ENCODE peak calls at places on chromosomes 12 and 14, in four cellular contexts. Y is small intestine, R is RWPE1, S is tibial nerve. M is an unnamed sample.

GRCh38 chr12:49702676-49703228 is 4.5 kb downstream of the FMNL3 start:
- DNase-seq in Y (no peak), R (no peak), S (no peak), M (no peak)

GRCh38 chr12:127125607-127126259 is 1141.2 kb upstream of the TMEM132C start:
- DNase-seq in Y (peak), R (peak), S (no peak), M (peak)

GRCh38 chr12:91098942-91099341 is 12.4 kb downstream of the LUM start:
- DNase-seq in Y (peak), R (no peak), S (no peak), M (peak)

GRCh38 chr12:66217342-66217929 is 28.4 kb downstream of the IRAK3 start:
- DNase-seq in Y (no peak), R (no peak), S (no peak), M (no peak)

GRCh38 chr12:8146416-8146771 is 10.4 kb upstream of the ZNF705A start:
- DNase-seq in Y (no peak), R (no peak), S (no peak), M (no peak)

GRCh38 chr14:32370720-32371119 is 41.6 kb downstream of the AKAP6 start:
- DNase-seq in Y (no peak), R (peak), S (no peak), M (peak)

GRCh38 chr12:18683603-18684002 is 54.2 kb downstream of the PLCZ1 start:
- DNase-seq in Y (no peak), R (peak), S (no peak), M (peak)

GRCh38 chr12:93243689-93244513 is 133.8 kb upstream of the NUDT4 start:
- DNase-seq in Y (peak), R (peak), S (no peak), M (peak)

GRCh38 chr12:68012712-68013111 is 23.5 kb downstream of the IFNG-AS1 start:
- DNase-seq in Y (no peak), R (no peak), S (no peak), M (no peak)

GRCh38 chr12:42696424-42697149 is 107.0 kb upstream of the PRICKLE1 start:
- DNase-seq in Y (peak), R (no peak), S (peak), M (peak)

GRCh38 chr12:78245111-78245510 is 414.4 kb downstream of the NAV3 start:
- DNase-seq in Y (no peak), R (no peak), S (no peak), M (no peak)

GRCh38 chr12:116376354-116377193 is 99.1 kb upstream of the MED13L start:
- DNase-seq in Y (no peak), R (peak), S (no peak), M (no peak)

GRCh38 chr12:6336079-6336858 is 5.6 kb downstream of the TNFRSF1A start:
- DNase-seq in Y (peak), R (peak), S (peak), M (peak)

GRCh38 chr12:127629066-127629820 is 637.7 kb upstream of the TMEM132C start:
- DNase-seq in Y (no peak), R (peak), S (no peak), M (no peak)

GRCh38 chr12:116015525-116015924 is 262.0 kb downstream of the MED13L start:
- DNase-seq in Y (peak), R (peak), S (no peak), M (peak)

GRCh38 chr14:67636361-67636919 is 16.7 kb downstream of the ARG2 start:
- DNase-seq in Y (peak), R (no peak), S (no peak), M (peak)

GRCh38 chr14:54599932-54600331 is 33.0 kb downstream of the SAMD4A start:
- DNase-seq in Y (no peak), R (no peak), S (no peak), M (peak)

GRCh38 chr14:22497671-22498093 is 91.3 kb downstream of the DAD1 start:
- DNase-seq in Y (peak), R (peak), S (no peak), M (peak)

GRCh38 chr12:59084758-59085383 is 164.6 kb upstream of the LRIG3 start:
- DNase-seq in Y (no peak), R (no peak), S (no peak), M (no peak)

GRCh38 chr12:27193106-27193505 is 51.0 kb upstream of the STK38L start:
- DNase-seq in Y (peak), R (no peak), S (no peak), M (no peak)

GRCh38 chr14:59296508-59296907 is 108.0 kb downstream of the DAAM1 start:
- DNase-seq in Y (no peak), R (no peak), S (no peak), M (no peak)

GRCh38 chr12:24416423-24417109 is 467.1 kb upstream of the SOX5 start:
- DNase-seq in Y (no peak), R (no peak), S (no peak), M (no peak)

GRCh38 chr12:20490213-20490612 is 121.9 kb downstream of the PDE3A start:
- DNase-seq in Y (no peak), R (no peak), S (no peak), M (no peak)

GRCh38 chr12:12267801-12268200 is 957 bp upstream of the LRP6 start:
- DNase-seq in Y (peak), R (no peak), S (no peak), M (no peak)

GRCh38 chr14:24941719-24942118 is 108.2 kb downstream of the STXBP6 start:
- DNase-seq in Y (peak), R (no peak), S (no peak), M (no peak)

GRCh38 chr14:51564986-51565604 is 86.6 kb upstream of the FRMD6 start:
- DNase-seq in Y (no peak), R (peak), S (no peak), M (peak)

GRCh38 chr12:52295663-52296062 is 4.3 kb upstream of the KRT81 start:
- DNase-seq in Y (no peak), R (no peak), S (no peak), M (peak)

GRCh38 chr12:49553512-49554088 is 14.3 kb downstream of the MCRS1 start:
- DNase-seq in Y (peak), R (peak), S (no peak), M (peak)

GRCh38 chr12:87304406-87304805 is 724.8 kb downstream of the C12orf50 start:
- DNase-seq in Y (peak), R (no peak), S (no peak), M (no peak)
- H3K27ac ChIP-seq in Y (no peak), R (no peak), S (no peak), M (no peak)

GRCh38 chr12:752673-753400 is 458 bp downstream of the WNK1 start:
- DNase-seq in Y (peak), R (no peak), S (peak), M (peak)

GRCh38 chr12:749871-750270 is 2.5 kb upstream of the WNK1 start:
- DNase-seq in Y (no peak), R (no peak), S (no peak), M (no peak)

GRCh38 chr12:751828-752672 is at the start of gene WNK1:
- DNase-seq in Y (peak), R (peak), S (peak), M (peak)

GRCh38 chr12:750356-751191 is 1.8 kb upstream of the WNK1 start:
- DNase-seq in Y (no peak), R (no peak), S (no peak), M (no peak)

GRCh38 chr12:751192-751827 is 1.1 kb upstream of the WNK1 start:
- DNase-seq in Y (peak), R (peak), S (peak), M (peak)
- H3K27ac ChIP-seq in Y (peak), R (peak), S (peak), M (peak)

GRCh38 chr14:92657457-92658142 is 90.8 kb downstream of the LGMN start:
- DNase-seq in Y (no peak), R (no peak), S (no peak), M (no peak)
- H3K27ac ChIP-seq in Y (peak), R (no peak), S (peak), M (no peak)

GRCh38 chr12:2258035-2258434 is 205.2 kb downstream of the CACNA1C start:
- DNase-seq in Y (no peak), R (no peak), S (no peak), M (no peak)
- H3K27ac ChIP-seq in Y (no peak), R (no peak), S (no peak), M (no peak)

DNA sequence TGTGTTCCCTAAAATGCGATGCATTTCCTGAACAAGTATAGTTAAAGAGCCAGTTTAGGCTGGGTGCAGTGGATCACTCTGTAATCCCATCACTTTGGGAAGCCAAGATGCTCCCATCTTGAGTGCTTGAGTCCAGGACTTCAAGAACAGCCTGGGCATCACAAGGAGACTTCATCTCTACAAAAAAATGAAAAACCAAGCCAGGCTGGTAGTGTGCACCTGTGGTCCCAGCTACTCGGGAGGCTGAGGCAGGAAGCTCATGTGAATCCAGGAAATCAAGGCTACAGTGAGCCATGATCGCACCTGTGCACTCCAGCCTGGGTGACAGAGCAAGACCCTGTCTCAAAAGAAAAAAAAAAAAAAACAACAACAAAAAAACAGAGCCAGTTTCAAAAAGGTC is 26.3 kb downstream of the HECTD1 start:
- DNase-seq in Y (no peak), R (no peak), S (no peak), M (no peak)
- H3K27ac ChIP-seq in Y (no peak), R (no peak), S (no peak), M (no peak)

DNA sequence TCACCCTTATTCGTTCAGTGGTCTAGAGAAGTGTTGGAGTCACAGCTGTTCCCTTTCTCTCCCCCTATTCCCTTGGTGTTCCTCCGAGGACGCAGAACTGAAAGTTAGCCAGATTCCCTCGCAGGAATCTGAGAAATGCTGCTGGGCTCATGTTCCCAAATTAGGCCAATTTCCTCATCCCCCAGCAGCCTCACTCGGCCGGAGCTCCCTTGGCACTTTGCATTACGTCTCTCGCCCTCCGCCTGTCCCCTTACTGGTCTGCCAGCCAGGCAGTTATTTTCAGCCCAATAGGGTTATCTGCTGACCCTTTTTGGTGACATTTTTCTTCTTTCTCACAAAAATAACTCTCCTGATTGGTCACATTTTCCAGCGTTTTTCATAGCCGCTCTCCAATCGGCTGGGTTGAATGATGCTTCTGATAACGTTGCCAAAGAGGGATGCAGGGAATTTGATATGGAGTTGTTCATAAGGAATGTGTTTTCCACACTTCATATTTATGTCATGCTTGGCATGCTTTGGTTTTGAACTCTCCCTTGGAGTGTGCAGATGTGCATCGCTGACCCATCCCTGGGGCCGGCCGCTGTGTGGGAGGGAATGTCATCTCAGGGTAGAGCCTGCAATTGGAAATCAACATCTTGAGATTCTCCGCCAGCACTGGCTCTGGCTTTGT is 9.9 kb downstream of the IFT43 start:
- DNase-seq in Y (no peak), R (no peak), S (peak), M (no peak)
- H3K27ac ChIP-seq in Y (peak), R (no peak), S (peak), M (no peak)

GRCh38 chr14:104139460-104140212 is 1.2 kb downstream of the KIF26A start:
- DNase-seq in Y (no peak), R (no peak), S (no peak), M (no peak)

GRCh38 chr14:104136472-104137296 is 1.7 kb upstream of the KIF26A start:
- DNase-seq in Y (no peak), R (no peak), S (no peak), M (no peak)

GRCh38 chr14:104138891-104139459 is 588 bp downstream of the KIF26A start:
- DNase-seq in Y (no peak), R (no peak), S (no peak), M (no peak)

GRCh38 chr14:104137297-104138097 is 890 bp upstream of the KIF26A start:
- DNase-seq in Y (peak), R (peak), S (peak), M (no peak)

DNA sequence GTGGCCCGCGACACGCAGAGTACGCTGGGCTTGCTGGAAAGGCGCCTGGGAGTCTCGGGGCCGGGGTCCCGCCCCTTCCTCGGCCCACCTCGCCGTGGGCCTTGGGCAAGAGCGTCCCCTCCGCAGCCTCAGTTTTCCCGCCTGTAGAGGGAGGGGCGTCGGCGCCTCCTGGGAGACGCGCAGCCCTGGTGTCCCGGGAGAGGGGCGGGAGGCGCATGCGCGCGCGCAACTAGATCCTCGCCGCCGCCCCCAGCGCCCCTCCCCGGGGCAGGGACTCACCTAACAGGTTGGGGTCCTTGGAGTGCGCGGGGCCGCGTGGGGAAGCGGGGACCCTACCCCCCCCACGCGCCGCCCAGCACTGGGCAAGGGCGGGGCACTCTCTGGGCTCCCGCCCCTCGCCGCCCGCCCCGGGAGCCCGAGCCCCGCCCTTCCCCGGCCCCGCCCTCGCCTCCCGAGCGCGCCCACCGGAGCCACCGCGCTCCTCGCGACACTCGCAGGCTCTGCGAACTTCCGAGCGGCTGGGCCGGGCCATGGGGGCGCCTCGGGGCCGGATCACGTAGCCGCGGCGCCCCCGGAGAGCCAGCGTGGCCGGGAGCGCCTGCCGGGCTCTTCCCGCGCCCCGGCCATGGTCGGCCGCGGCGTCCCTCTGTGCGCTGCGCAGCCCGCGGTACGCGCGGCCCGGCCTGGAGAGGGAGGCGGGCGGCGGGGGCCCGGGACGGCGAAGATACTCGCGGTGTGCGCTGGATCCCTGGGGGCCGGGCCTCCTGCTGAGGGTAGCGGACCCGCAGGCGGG is at the start of gene KIF26A:
- DNase-seq in Y (no peak), R (peak), S (no peak), M (no peak)
- H3K27ac ChIP-seq in Y (no peak), R (peak), S (no peak), M (no peak)

GRCh38 chr12:111437816-111438454 is 32.2 kb downstream of the SH2B3 start:
- DNase-seq in Y (no peak), R (peak), S (no peak), M (peak)

GRCh38 chr12:111435661-111436201 is 30.0 kb downstream of the SH2B3 start:
- DNase-seq in Y (no peak), R (no peak), S (no peak), M (no peak)

GRCh38 chr12:111436811-111437210 is 31.1 kb downstream of the SH2B3 start:
- DNase-seq in Y (no peak), R (no peak), S (no peak), M (no peak)

GRCh38 chr12:111434680-111435338 is 29.1 kb downstream of the SH2B3 start:
- DNase-seq in Y (peak), R (no peak), S (no peak), M (peak)

GRCh38 chr12:111436266-111436665 is 30.5 kb downstream of the SH2B3 start:
- DNase-seq in Y (no peak), R (no peak), S (no peak), M (no peak)
- H3K27ac ChIP-seq in Y (peak), R (peak), S (peak), M (no peak)

GRCh38 chr14:50335989-50336391 is 23.9 kb downstream of the DMAC2L start:
- DNase-seq in Y (no peak), R (no peak), S (no peak), M (no peak)
- H3K27ac ChIP-seq in Y (peak), R (no peak), S (peak), M (no peak)

GRCh38 chr14:95235767-95236166 is 78.4 kb upstream of the DICER1 start:
- DNase-seq in Y (no peak), R (no peak), S (no peak), M (no peak)
- H3K27ac ChIP-seq in Y (no peak), R (no peak), S (no peak), M (no peak)